ENCODE peak calls at places on chromosomes 6 and 20, in ten cellular contexts. Y, Z, D, E, O, K, B, M, W and S are unnamed samples. For H3K27me3 and H3K4me1, the result is how much of the 10 kb centered on the place peaks cover.

GRCh38 chr6:89321131-89321530 is 6.0 kb upstream of the GABRR2 start:
- DNase-seq in O (no peak), K (no peak), Y (no peak), Z (no peak), D (no peak), E (no peak), W (no peak), M (no peak), B (no peak), S (no peak)

GRCh38 chr6:74991573-74992332 is 214.1 kb downstream of the COL12A1 start:
- DNase-seq in M (no peak), W (no peak), O (no peak), D (no peak), Y (no peak), Z (no peak), K (no peak), B (no peak), E (no peak), S (no peak)

GRCh38 chr6:121190122-121190521 is 144.2 kb downstream of the TBC1D32 start:
- DNase-seq in B (no peak), Z (no peak), W (no peak), E (no peak), M (no peak), Y (no peak), D (no peak), O (no peak), K (no peak), S (no peak)

GRCh38 chr6:21281366-21281765 is 312.2 kb upstream of the SOX4 start:
- DNase-seq in M (no peak), B (peak), K (no peak), E (no peak), W (no peak), D (no peak), Y (no peak), Z (no peak), O (no peak), S (no peak)

GRCh38 chr6:144710207-144710606 is 425.1 kb downstream of the UTRN start:
- DNase-seq in W (no peak), K (no peak), D (no peak), Z (no peak), Y (no peak), B (no peak), O (no peak), E (no peak), M (no peak), S (no peak)

GRCh38 chr20:50870572-50871161 is 60.6 kb downstream of the ADNP start:
- DNase-seq in O (no peak), D (no peak), E (peak), Z (no peak), W (no peak), B (no peak), K (no peak), M (no peak), Y (no peak), S (no peak)

GRCh38 chr6:73694711-73695411 is 1.1 kb upstream of the CD109 start:
- DNase-seq in B (no peak), D (no peak), O (no peak), E (no peak), Y (no peak), W (peak), Z (no peak), K (no peak), M (no peak), S (peak)

GRCh38 chr6:100948381-100949133 is 67.4 kb upstream of the ASCC3 start:
- DNase-seq in Z (no peak), B (no peak), D (no peak), K (no peak), O (no peak), Y (no peak), W (no peak), M (no peak), E (no peak), S (no peak)

GRCh38 chr6:119643866-119644265 is 294.3 kb upstream of the MAN1A1 start:
- DNase-seq in D (no peak), K (no peak), M (no peak), E (no peak), O (no peak), W (no peak), Y (no peak), B (no peak), Z (no peak), S (no peak)

GRCh38 chr6:135227349-135227748 is 46.2 kb downstream of the MYB start:
- DNase-seq in D (peak), Z (no peak), O (no peak), E (no peak), B (no peak), K (no peak), W (no peak), M (no peak), Y (no peak), S (no peak)

GRCh38 chr20:13554706-13555105 is 84.0 kb downstream of the TASP1 start:
- DNase-seq in Z (no peak), K (no peak), O (no peak), Y (no peak), W (peak), B (no peak), E (no peak), M (no peak), D (no peak), S (no peak)

GRCh38 chr6:1190361-1190760 is 121.5 kb upstream of the FOXQ1 start:
- DNase-seq in M (no peak), E (no peak), Z (no peak), O (no peak), Y (no peak), D (no peak), K (no peak), W (no peak), B (no peak), S (no peak)

GRCh38 chr6:130115036-130115435 is 96.7 kb downstream of the L3MBTL3 start:
- DNase-seq in D (no peak), Y (no peak), E (no peak), W (no peak), Z (no peak), O (no peak), K (peak), M (no peak), B (no peak), S (no peak)

GRCh38 chr6:5764401-5764955 is 242.2 kb downstream of the NRN1 start:
- DNase-seq in D (no peak), O (peak), Z (peak), K (peak), Y (peak), W (peak), B (no peak), E (peak), M (peak), S (no peak)

GRCh38 chr6:158017621-158018369 is 36.1 kb downstream of the SYNJ2 start:
- DNase-seq in B (no peak), Y (no peak), O (peak), K (no peak), W (no peak), Z (no peak), E (no peak), D (no peak), M (no peak), S (no peak)

GRCh38 chr20:15708984-15709598 is 864.2 kb downstream of the KIF16B start:
- DNase-seq in Z (no peak), Y (peak), B (peak), W (no peak), K (no peak), E (peak), M (no peak), D (peak), O (peak), S (no peak)

GRCh38 chr6:111683749-111684267 is 78.1 kb upstream of the TRAF3IP2 start:
- DNase-seq in D (no peak), O (no peak), Y (no peak), K (no peak), E (peak), B (no peak), Z (no peak), M (no peak), W (peak), S (peak)

GRCh38 chr20:10367921-10368701 is 65.9 kb downstream of the MKKS start:
- DNase-seq in E (no peak), B (no peak), O (no peak), W (no peak), D (no peak), M (no peak), K (no peak), Y (no peak), Z (no peak), S (no peak)

GRCh38 chr20:13089950-13090469 is 81.2 kb downstream of the SPTLC3 start:
- DNase-seq in D (no peak), Z (no peak), M (no peak), W (no peak), K (no peak), O (no peak), Y (no peak), E (no peak), B (peak), S (no peak)

GRCh38 chr6:106883808-106884262 is 90.7 kb downstream of the CD24 start:
- DNase-seq in M (no peak), E (no peak), Y (no peak), D (no peak), B (no peak), K (no peak), O (no peak), Z (no peak), W (no peak), S (no peak)

GRCh38 chr6:141326925-141327324 is 805.8 kb upstream of the GJE1 start:
- DNase-seq in W (no peak), Y (no peak), E (no peak), K (no peak), Z (no peak), M (no peak), B (no peak), D (no peak), O (no peak), S (no peak)

GRCh38 chr20:43914286-43914685 is 366 bp upstream of the TOX2 start:
- DNase-seq in M (no peak), E (no peak), B (no peak), O (no peak), K (no peak), Y (no peak), Z (no peak), D (no peak), W (peak), S (no peak)

GRCh38 chr6:73290435-73290834 is 27.4 kb upstream of the KHDC1 start:
- DNase-seq in D (no peak), Y (no peak), K (no peak), W (no peak), Z (no peak), E (no peak), B (no peak), M (no peak), O (no peak), S (no peak)

GRCh38 chr6:138491020-138491419 is 8.3 kb downstream of the NHSL1 start:
- DNase-seq in D (no peak), M (no peak), W (no peak), O (no peak), K (no peak), E (no peak), B (no peak), Z (no peak), Y (no peak), S (no peak)

GRCh38 chr20:32091888-32092346 is 17.6 kb upstream of the TM9SF4 start:
- DNase-seq in B (peak), K (no peak), E (peak), W (peak), Y (peak), O (peak), M (peak), Z (no peak), D (peak), S (peak)

GRCh38 chr20:34299925-34300806 is 3.0 kb downstream of the AHCY start:
- DNase-seq in Y (no peak), W (no peak), M (no peak), B (no peak), E (no peak), Z (no peak), K (no peak), O (no peak), D (no peak), S (no peak)

GRCh38 chr6:167247814-167248595 is 43.1 kb upstream of the UNC93A start:
- DNase-seq in Z (no peak), B (no peak), O (no peak), W (no peak), E (no peak), D (no peak), Y (no peak), K (no peak), M (no peak), S (no peak)

GRCh38 chr6:119742188-119742803 is 392.7 kb upstream of the MAN1A1 start:
- DNase-seq in Z (no peak), D (peak), E (peak), M (no peak), B (peak), W (peak), Y (peak), O (peak), K (no peak), S (no peak)

GRCh38 chr20:1509237-1509636 is 18.0 kb upstream of the SIRPB2 start:
- DNase-seq in M (no peak), E (no peak), W (no peak), O (no peak), B (peak), Y (no peak), D (peak), Z (no peak), K (no peak), S (no peak)

GRCh38 chr6:43970913-43971775 is 156.1 kb downstream of the MRPL14 start:
- DNase-seq in D (no peak), M (no peak), Z (no peak), E (no peak), B (peak), W (no peak), Y (peak), K (no peak), O (no peak), S (peak)

GRCh38 chr6:112008482-112008881 is 45.4 kb upstream of the CCN6 start:
- DNase-seq in E (no peak), Y (no peak), K (no peak), M (no peak), O (no peak), D (no peak), W (no peak), B (no peak), Z (no peak), S (no peak)

GRCh38 chr6:37283268-37283667 is 25.3 kb upstream of the TMEM217 start:
- DNase-seq in B (no peak), W (no peak), D (no peak), K (no peak), Z (no peak), M (no peak), E (no peak), O (no peak), Y (peak), S (no peak)

GRCh38 chr6:37275350-37275749 is 17.4 kb upstream of the TMEM217 start:
- DNase-seq in W (no peak), Y (no peak), M (no peak), O (no peak), B (no peak), E (no peak), Z (no peak), K (no peak), D (no peak), S (no peak)

GRCh38 chr6:37276916-37277509 is 19.1 kb upstream of the TMEM217 start:
- DNase-seq in D (no peak), K (no peak), E (no peak), M (no peak), O (no peak), Z (no peak), Y (no peak), B (no peak), W (no peak), S (no peak)

GRCh38 chr6:37280162-37280895 is 22.4 kb upstream of the TMEM217 start:
- DNase-seq in M (no peak), D (no peak), O (no peak), K (no peak), Z (no peak), B (no peak), E (no peak), W (no peak), Y (peak), S (no peak)

DNA sequence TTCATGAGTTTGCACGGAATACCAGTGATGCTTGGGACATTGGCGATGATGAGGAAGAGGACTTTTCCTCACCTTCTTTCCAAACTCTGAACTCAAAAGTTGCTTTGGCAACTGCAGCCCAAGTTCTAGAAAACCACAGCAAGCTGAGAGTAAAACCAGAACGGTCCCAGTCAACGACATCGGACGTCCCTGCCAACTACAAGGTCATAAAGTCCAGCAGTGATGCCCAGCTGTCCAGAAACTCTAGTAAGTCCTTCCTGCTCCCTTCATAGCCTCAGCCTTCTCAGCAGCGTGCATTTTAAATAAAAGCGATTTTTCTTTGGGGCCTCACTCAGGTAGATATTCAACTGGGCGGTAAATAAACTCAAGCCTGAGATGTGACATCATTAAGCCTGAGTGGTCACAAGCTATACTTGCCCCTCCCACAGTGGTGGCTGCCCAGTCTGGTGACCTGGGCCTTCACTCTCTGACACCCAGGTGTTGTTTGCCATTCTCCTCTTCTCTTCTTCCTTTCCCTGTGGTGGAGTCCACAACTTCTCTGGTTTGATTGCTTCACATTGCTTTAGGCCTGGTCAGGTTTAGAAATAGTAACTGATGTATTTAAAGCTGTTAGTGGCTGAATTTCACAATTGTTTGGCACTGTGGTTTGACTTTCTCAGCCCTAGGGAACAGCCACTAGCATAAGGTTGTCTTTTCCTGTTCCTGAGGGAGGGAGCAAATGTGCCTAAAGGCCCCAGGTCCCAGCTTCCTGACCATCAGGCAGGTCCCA is 21.6 kb upstream of the TMEM217 start:
- DNase-seq in B (no peak), Y (peak), Z (no peak), D (no peak), M (no peak), O (no peak), W (peak), E (no peak), K (no peak), S (no peak)
- H3K27ac ChIP-seq in B (no peak), Y (no peak), Z (no peak), D (no peak), M (peak), O (peak), W (peak), E (peak), K (no peak), S (no peak)

GRCh38 chr20:38731738-38732113 is 7.4 kb downstream of the SLC32A1 start:
- DNase-seq in Y (no peak), W (no peak), Z (no peak), D (no peak), M (no peak), O (no peak), E (no peak), B (no peak), K (no peak), S (no peak)

GRCh38 chr20:38730989-38731737 is 6.9 kb downstream of the SLC32A1 start:
- DNase-seq in E (peak), B (peak), M (no peak), D (peak), K (no peak), O (peak), Y (peak), W (no peak), Z (no peak), S (peak)

GRCh38 chr20:38729767-38730166 is 5.5 kb downstream of the SLC32A1 start:
- DNase-seq in B (no peak), K (no peak), Z (no peak), M (no peak), O (no peak), D (no peak), E (no peak), Y (no peak), W (no peak), S (no peak)

GRCh38 chr20:38728911-38729642 is 4.8 kb downstream of the SLC32A1 start:
- DNase-seq in D (no peak), M (no peak), K (no peak), Z (no peak), W (no peak), E (no peak), B (no peak), Y (no peak), O (no peak), S (no peak)

DNA sequence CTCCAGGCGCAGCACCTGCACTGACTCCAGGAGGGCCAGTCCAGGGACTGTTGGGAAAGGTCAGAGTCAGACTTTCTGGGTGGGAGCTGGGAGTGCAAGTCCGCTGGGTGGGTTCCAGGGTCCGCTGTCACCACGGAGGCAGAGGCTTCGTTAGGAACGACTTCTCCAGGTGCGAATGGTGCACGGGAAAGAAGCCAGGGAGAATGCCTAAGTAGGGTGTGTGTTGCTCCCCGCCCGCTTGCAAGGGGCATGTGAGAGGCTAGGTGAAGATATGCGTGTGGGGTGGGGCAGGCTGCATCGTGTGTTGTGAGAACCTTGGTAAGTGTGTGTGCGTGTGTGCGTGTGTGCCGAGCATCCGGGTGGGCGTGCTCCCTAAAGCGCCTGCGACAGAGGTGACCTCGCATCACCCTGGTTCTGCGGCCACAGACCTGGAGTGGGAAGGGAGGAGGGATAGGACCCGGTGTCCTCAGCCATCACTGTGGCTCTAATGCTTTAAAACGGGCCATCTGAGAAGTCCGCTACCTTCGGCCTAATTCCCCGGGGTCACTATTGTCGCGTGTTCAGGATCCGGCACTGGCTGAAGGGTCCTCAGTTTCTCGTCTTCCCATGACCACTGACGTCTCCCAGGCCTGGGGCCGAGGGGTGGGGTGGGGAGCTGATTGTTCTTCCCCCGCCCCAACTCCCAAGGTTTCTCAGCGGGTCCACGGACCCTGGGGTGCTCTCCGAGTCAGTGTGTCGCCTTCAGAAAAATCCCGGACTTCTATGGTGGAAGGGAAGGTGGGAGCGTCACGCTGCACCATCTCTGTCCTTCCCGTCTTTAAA is 6.1 kb downstream of the SLC32A1 start:
- DNase-seq in Z (no peak), B (peak), E (no peak), K (no peak), D (no peak), Y (no peak), O (no peak), M (no peak), W (no peak), S (no peak)
- H3K27me3 ChIP-seq in Z (under half), B (half or more), E (under half), K (half or more), D (half or more), Y (half or more), O (half or more), M (under half), W (under half), S (half or more)

GRCh38 chr20:19710336-19710721 is 47.7 kb upstream of the RIN2 start:
- DNase-seq in M (no peak), Z (no peak), Y (no peak), B (peak), E (no peak), K (no peak), D (no peak), W (peak), O (no peak), S (no peak)

GRCh38 chr20:19711126-19711525 is 46.9 kb upstream of the RIN2 start:
- DNase-seq in B (no peak), K (no peak), Y (no peak), E (no peak), M (no peak), Z (no peak), O (no peak), D (no peak), W (peak), S (no peak)

GRCh38 chr20:19701449-19701848 is 56.6 kb upstream of the RIN2 start:
- DNase-seq in B (no peak), Y (no peak), Z (no peak), D (peak), M (no peak), K (no peak), W (peak), O (no peak), E (no peak), S (no peak)

GRCh38 chr20:19709635-19710335 is 48.3 kb upstream of the RIN2 start:
- DNase-seq in O (no peak), M (no peak), Y (no peak), E (no peak), B (no peak), K (no peak), D (no peak), Z (no peak), W (peak), S (no peak)

DNA sequence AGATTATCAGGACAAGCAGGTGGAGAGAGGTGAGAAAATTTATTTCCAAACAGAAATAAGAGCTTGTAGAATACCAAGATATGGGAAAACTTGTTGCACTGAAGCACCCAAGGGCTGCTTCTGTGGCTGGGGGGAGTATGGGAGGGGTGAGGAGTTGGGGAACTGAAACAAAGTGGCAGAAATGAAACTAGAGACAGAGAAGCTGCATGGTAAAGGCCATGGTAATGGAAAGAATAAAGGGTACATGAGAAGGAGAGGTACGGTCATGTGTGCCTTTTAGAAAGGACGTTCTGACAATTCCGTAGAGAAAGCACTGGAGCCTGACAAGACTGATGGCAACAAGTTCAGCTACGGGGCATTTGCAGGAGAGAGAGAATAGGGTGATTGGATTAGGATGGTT is 51.6 kb upstream of the RIN2 start:
- DNase-seq in K (peak), Y (no peak), E (no peak), O (no peak), Z (no peak), B (no peak), D (peak), M (no peak), W (peak), S (no peak)
- H3K4me1 ChIP-seq in K (under half), Y (under half), E (under half), O (under half), Z (under half), B (under half), D (under half), M (under half), W (under half), S (under half)

GRCh38 chr6:162882817-162883481 is 155.2 kb downstream of the PACRG start:
- DNase-seq in O (no peak), W (no peak), K (no peak), D (no peak), B (no peak), Y (no peak), E (no peak), Z (no peak), M (no peak), S (no peak)
- H3K27ac ChIP-seq in O (no peak), W (no peak), K (no peak), D (no peak), B (no peak), Y (no peak), E (no peak), Z (no peak), M (no peak), S (no peak)